ENCODE peak calls at places on chromosome 1, in eight cellular contexts. X is fibroblast of lung, O is GM12878, A is mucosa of descending colon, M is fibroblast of the aortic adventitia, I is ovary, Q is mammary epithelial cell, B is cardiac muscle cell. L is an unnamed sample.
A peak's percentile ranks its signal among the peaks of the same experiment; 100 is the strongest.

GRCh38 chr1:27342778-27343638 is 1.2 kb downstream of the SYTL1 start:
- DNase-seq in X (no peak), O (no peak), A (peak; percentile 63), M (no peak), I (no peak), Q (peak; percentile 97), B (peak; percentile 65), L (no peak)

GRCh38 chr1:16248603-16249534 is 11.9 kb upstream of the CPLANE2 start:
- DNase-seq in X (peak; percentile 91), O (peak; percentile 23), A (peak; percentile 80), M (peak; percentile 96), I (peak; percentile 91), Q (peak; percentile 71), B (peak; percentile 86), L (peak; percentile 85)

GRCh38 chr1:37047487-37047886 is 13.2 kb upstream of the GRIK3 start:
- DNase-seq in X (no peak), O (no peak), A (no peak), M (no peak), I (no peak), Q (no peak), B (no peak), L (no peak)

GRCh38 chr1:198072177-198072576 is 84.6 kb upstream of the NEK7 start:
- DNase-seq in X (peak; percentile 1), O (no peak), A (no peak), M (peak; percentile 35), I (no peak), Q (peak; percentile 9), B (peak; percentile 7), L (peak; percentile 55)

GRCh38 chr1:54047384-54048315 is 5.4 kb downstream of the TMEM59 start:
- DNase-seq in X (no peak), O (no peak), A (no peak), M (no peak), I (no peak), Q (no peak), B (no peak), L (no peak)

GRCh38 chr1:101022294-101022693 is 3.3 kb downstream of the DPH5 start:
- DNase-seq in X (peak; percentile 77), O (no peak), A (no peak), M (peak; percentile 72), I (no peak), Q (peak; percentile 51), B (no peak), L (peak; percentile 82)

GRCh38 chr1:115230281-115230680 is 107.8 kb downstream of the NGF start:
- DNase-seq in X (no peak), O (no peak), A (no peak), M (no peak), I (no peak), Q (peak; percentile 52), B (no peak), L (no peak)

GRCh38 chr1:3018576-3018975 is 2.7 kb upstream of the ACTRT2 start:
- DNase-seq in X (no peak), O (no peak), A (peak; percentile 6), M (no peak), I (no peak), Q (no peak), B (no peak), L (no peak)

GRCh38 chr1:17539526-17540254 is at the start of gene ARHGEF10L:
- DNase-seq in X (no peak), O (no peak), A (peak; percentile 66), M (no peak), I (peak; percentile 65), Q (no peak), B (peak; percentile 69), L (no peak)

GRCh38 chr1:42953182-42954180 is 5.2 kb downstream of the SLC2A1 start:
- DNase-seq in X (no peak), O (no peak), A (no peak), M (no peak), I (no peak), Q (peak; percentile 74), B (no peak), L (no peak)

GRCh38 chr1:39359028-39359570 is 132.3 kb upstream of the BMP8A start:
- DNase-seq in X (no peak), O (no peak), A (no peak), M (peak; percentile 68), I (no peak), Q (no peak), B (no peak), L (peak; percentile 61)

GRCh38 chr1:225977937-225978748 is 21.0 kb downstream of the SDE2 start:
- DNase-seq in X (no peak), O (peak; percentile 45), A (no peak), M (no peak), I (no peak), Q (no peak), B (no peak), L (no peak)

GRCh38 chr1:54610601-54611580 is 12.4 kb downstream of the FAM151A start:
- DNase-seq in X (no peak), O (no peak), A (peak; percentile 14), M (no peak), I (peak; percentile 7), Q (no peak), B (no peak), L (peak; percentile 30)

GRCh38 chr1:53025034-53025777 is 36.8 kb upstream of the PODN start:
- DNase-seq in X (peak; percentile 93), O (no peak), A (no peak), M (peak; percentile 83), I (peak; percentile 78), Q (no peak), B (peak; percentile 94), L (peak; percentile 89)

GRCh38 chr1:58931761-58932160 is 147.9 kb upstream of the JUN start:
- DNase-seq in X (no peak), O (no peak), A (no peak), M (no peak), I (no peak), Q (no peak), B (no peak), L (no peak)

GRCh38 chr1:58934711-58935110 is 150.9 kb upstream of the JUN start:
- DNase-seq in X (no peak), O (no peak), A (no peak), M (no peak), I (no peak), Q (no peak), B (no peak), L (no peak)

GRCh38 chr1:58931024-58931423 is 147.2 kb upstream of the JUN start:
- DNase-seq in X (no peak), O (no peak), A (no peak), M (no peak), I (no peak), Q (no peak), B (no peak), L (no peak)

GRCh38 chr1:58932820-58933598 is 149.2 kb upstream of the JUN start:
- DNase-seq in X (peak; percentile 85), O (no peak), A (peak; percentile 91), M (peak; percentile 88), I (no peak), Q (peak; percentile 98), B (no peak), L (peak; percentile 89)

DNA sequence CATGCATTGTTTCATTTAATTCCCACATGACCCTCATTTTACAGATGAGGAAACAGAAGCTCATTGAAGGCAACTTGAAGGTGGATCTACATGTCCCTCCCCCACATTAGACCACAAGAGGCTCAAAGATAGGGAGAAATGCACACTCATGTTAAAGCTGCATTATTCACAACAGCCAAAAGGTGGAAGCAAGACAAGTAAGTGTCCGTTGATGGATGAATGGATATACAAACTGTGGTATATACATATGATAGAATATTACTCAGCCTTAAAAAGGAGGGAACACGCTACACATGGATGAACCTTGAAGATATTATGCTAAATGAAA is 149.7 kb upstream of the JUN start:
- DNase-seq in X (peak; percentile 11), O (no peak), A (no peak), M (no peak), I (no peak), Q (no peak), B (no peak), L (peak; percentile 48)
- TF ChIP-seq CTCF in X (no peak), O (no peak), A (no peak), M (no peak), I (no peak), Q (peak; percentile 26), B (no peak), L (peak; percentile 18)

DNA sequence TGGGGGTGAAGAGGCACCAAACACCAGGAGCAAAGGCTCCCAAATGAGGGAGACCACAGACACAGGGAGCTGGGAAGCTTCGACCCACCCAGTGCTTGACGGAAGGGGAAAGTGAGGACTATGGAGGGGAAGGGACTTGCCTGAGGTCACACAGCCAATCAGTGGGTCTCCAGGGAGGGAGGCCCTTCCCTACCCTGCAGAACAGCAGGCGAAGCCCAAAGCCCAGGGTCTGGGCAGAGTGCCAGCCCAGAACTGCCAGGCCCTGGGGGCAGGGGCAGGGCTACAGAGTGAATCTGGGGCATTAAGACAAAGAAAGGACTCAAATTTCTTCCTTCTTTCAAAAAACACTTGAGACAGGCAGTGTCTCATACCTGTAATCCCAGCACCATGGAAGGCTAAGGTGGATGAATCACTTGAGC is 45.5 kb upstream of the ECE1 start:
- DNase-seq in X (no peak), O (no peak), A (no peak), M (no peak), I (no peak), Q (peak; percentile 81), B (no peak), L (no peak)
- H3K4me3 ChIP-seq in X (no peak overlapping the region), O (no peak overlapping the region), A (no peak overlapping the region), M (no peak overlapping the region), I (no peak overlapping the region), Q (no peak overlapping the region), B (no peak overlapping the region), L (no peak overlapping the region)

GRCh38 chr1:213051127-213051880 is at the start of gene RPS6KC1:
- DNase-seq in X (peak; percentile 76), O (no peak), A (peak; percentile 88), M (peak; percentile 74), I (peak; percentile 87), Q (peak; percentile 78), B (peak; percentile 85), L (peak; percentile 83)
- TF ChIP-seq CTCF in X (no peak), O (no peak), A (no peak), M (peak; percentile 16), I (no peak), Q (no peak), B (no peak), L (peak; percentile 28)

GRCh38 chr1:110346690-110347089 is 7.5 kb downstream of the RBM15 start:
- DNase-seq in X (no peak), O (no peak), A (no peak), M (no peak), I (no peak), Q (no peak), B (no peak), L (no peak)

GRCh38 chr1:110347182-110347893 is 8.2 kb downstream of the RBM15 start:
- DNase-seq in X (no peak), O (no peak), A (no peak), M (no peak), I (no peak), Q (no peak), B (no peak), L (no peak)

GRCh38 chr1:110348771-110349170 is 9.6 kb downstream of the RBM15 start:
- DNase-seq in X (no peak), O (no peak), A (no peak), M (no peak), I (no peak), Q (no peak), B (no peak), L (peak; percentile 59)

GRCh38 chr1:110350360-110350759 is 11.2 kb downstream of the RBM15 start:
- DNase-seq in X (no peak), O (no peak), A (no peak), M (no peak), I (no peak), Q (no peak), B (no peak), L (no peak)

DNA sequence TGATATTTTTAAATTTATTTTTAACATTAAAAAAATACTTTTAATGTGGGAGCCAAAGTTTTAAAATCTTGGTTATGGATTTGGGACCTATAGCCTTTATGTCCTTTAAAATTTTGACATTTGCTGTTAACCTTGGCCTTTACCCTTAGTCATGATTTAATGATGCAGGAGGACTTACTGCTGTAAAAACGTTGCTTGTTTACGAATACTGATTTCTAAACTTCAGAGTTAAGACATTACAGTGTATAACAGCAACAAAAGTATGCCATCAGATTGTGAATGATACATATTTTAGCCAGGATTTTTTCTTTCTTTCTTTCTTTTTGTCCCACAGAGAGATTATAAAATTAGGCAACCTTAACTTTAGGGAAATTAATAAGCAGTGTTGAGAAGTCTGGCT is 8.9 kb downstream of the RBM15 start:
- DNase-seq in X (no peak), O (no peak), A (no peak), M (no peak), I (no peak), Q (no peak), B (no peak), L (no peak)
- H3K4me3 ChIP-seq in X (no peak overlapping the region), O (peak overlapping the region; percentile 35), A (no peak overlapping the region), M (no peak overlapping the region), I (no peak overlapping the region), Q (no peak overlapping the region), B (no peak overlapping the region), L (no peak overlapping the region)

L was measured in choroid plexus epithelial cell.